ENCODE peak calls at places on chromosomes 13 and 19, in nine cellular contexts. V is stomach, Y is sigmoid colon, K is transverse colon, S is ovary, B is upper lobe of left lung, M is A549, G is H1, C is suprapubic skin. L is an unnamed sample.

GRCh38 chr13:25806304-25806974 is 245.4 kb downstream of the SHISA2 start:
- DNase-seq in V (no peak), Y (no peak), K (no peak), S (no peak), B (no peak), M (no peak), G (no peak), C (no peak), L (no peak)

GRCh38 chr19:41895745-41896580 is 13.0 kb downstream of the ARHGEF1 start:
- DNase-seq in V (no peak), Y (no peak), K (no peak), S (no peak), B (peak), M (peak), G (no peak), C (no peak), L (no peak)

GRCh38 chr19:6730153-6730804 is 7.1 kb downstream of the GPR108 start:
- DNase-seq in V (peak), Y (peak), K (peak), S (peak), B (peak), M (peak), G (peak), C (peak), L (peak)

GRCh38 chr19:17075860-17076538 is 422 bp downstream of the MYO9B start:
- DNase-seq in V (peak), Y (peak), K (peak), S (no peak), B (peak), M (no peak), G (peak), C (peak), L (no peak)

GRCh38 chr19:28905996-28906395 is 307.0 kb downstream of the UQCRFS1 start:
- DNase-seq in V (no peak), Y (no peak), K (no peak), S (no peak), B (no peak), M (no peak), G (no peak), C (no peak), L (no peak)

GRCh38 chr13:27295660-27296059 is 25.0 kb downstream of the RASL11A start:
- DNase-seq in V (no peak), Y (no peak), K (no peak), S (no peak), B (no peak), M (no peak), G (no peak), C (no peak), L (no peak)

GRCh38 chr13:109105899-109106298 is 476.5 kb downstream of the MYO16 start:
- DNase-seq in V (no peak), Y (no peak), K (no peak), S (no peak), B (no peak), M (no peak), G (no peak), C (no peak), L (no peak)

GRCh38 chr13:80342541-80343371 is 1.8 kb upstream of the SPRY2 start:
- DNase-seq in V (peak), Y (peak), K (peak), S (peak), B (peak), M (peak), G (peak), C (peak), L (peak)

GRCh38 chr13:105569816-105570215 is 965.6 kb downstream of the EFNB2 start:
- DNase-seq in V (no peak), Y (no peak), K (no peak), S (no peak), B (no peak), M (no peak), G (no peak), C (no peak), L (no peak)
- TF ChIP-seq EP300 in V (no peak), Y (no peak), K (no peak), S (no peak), B (no peak), M (no peak), G (no peak), C (no peak), L (no peak)

GRCh38 chr19:35628565-35629331 is at the start of gene RBM42:
- DNase-seq in V (peak), Y (peak), K (peak), S (peak), B (peak), M (peak), G (peak), C (peak), L (peak)
- TF ChIP-seq POLR2A in V (no peak), Y (peak), K (peak), S (peak), B (peak), M (peak), G (peak), C (peak), L (peak)

GRCh38 chr13:42275506-42275905 is 3.6 kb downstream of the AKAP11 start:
- DNase-seq in V (no peak), Y (no peak), K (no peak), S (no peak), B (no peak), M (no peak), G (no peak), C (no peak), L (no peak)
- TF ChIP-seq CTCF in V (no peak), Y (no peak), K (no peak), S (no peak), B (no peak), M (no peak), G (no peak), C (no peak), L (no peak)

GRCh38 chr19:47538812-47539211 is 23.9 kb upstream of the NAPA start:
- DNase-seq in V (no peak), Y (no peak), K (no peak), S (no peak), B (no peak), M (no peak), G (no peak), C (no peak), L (no peak)
- TF ChIP-seq EP300 in V (no peak), Y (no peak), K (no peak), S (no peak), B (no peak), M (no peak), G (no peak), C (no peak), L (no peak)

GRCh38 chr13:111121421-111121820 is 6.3 kb downstream of the ARHGEF7 start:
- DNase-seq in V (no peak), Y (no peak), K (no peak), S (no peak), B (peak), M (no peak), G (peak), C (no peak), L (no peak)

GRCh38 chr13:111120422-111120821 is 5.3 kb downstream of the ARHGEF7 start:
- DNase-seq in V (no peak), Y (no peak), K (no peak), S (no peak), B (no peak), M (no peak), G (no peak), C (no peak), L (no peak)

GRCh38 chr13:111120913-111121312 is 5.8 kb downstream of the ARHGEF7 start:
- DNase-seq in V (no peak), Y (no peak), K (no peak), S (no peak), B (peak), M (no peak), G (peak), C (no peak), L (no peak)

GRCh38 chr13:111118898-111119607 is 3.9 kb downstream of the ARHGEF7 start:
- DNase-seq in V (no peak), Y (no peak), K (no peak), S (no peak), B (no peak), M (no peak), G (no peak), C (no peak), L (no peak)

DNA sequence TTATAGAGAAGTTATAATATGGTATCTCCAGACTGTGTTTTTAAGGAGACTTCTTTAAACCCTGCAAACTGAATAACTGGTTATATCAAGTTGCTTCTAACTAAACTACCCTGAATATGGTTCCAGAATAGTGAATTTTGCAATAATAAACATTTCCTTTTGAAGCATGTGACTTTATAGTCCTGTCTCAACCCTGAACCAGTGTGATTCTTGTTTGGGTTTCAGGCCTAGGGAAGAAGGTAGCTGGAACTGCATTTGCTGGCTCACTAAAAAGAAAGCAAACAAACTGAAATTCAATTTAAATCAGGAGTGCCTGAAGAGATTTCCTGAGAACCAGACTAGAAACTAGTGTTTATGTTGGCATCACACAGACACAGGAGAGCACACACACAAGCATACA is 4.9 kb downstream of the ARHGEF7 start:
- DNase-seq in V (no peak), Y (no peak), K (no peak), S (no peak), B (no peak), M (no peak), G (no peak), C (no peak), L (no peak)
- TF ChIP-seq POLR2A in V (no peak), Y (no peak), K (no peak), S (no peak), B (no peak), M (no peak), G (no peak), C (no peak), L (no peak)

DNA sequence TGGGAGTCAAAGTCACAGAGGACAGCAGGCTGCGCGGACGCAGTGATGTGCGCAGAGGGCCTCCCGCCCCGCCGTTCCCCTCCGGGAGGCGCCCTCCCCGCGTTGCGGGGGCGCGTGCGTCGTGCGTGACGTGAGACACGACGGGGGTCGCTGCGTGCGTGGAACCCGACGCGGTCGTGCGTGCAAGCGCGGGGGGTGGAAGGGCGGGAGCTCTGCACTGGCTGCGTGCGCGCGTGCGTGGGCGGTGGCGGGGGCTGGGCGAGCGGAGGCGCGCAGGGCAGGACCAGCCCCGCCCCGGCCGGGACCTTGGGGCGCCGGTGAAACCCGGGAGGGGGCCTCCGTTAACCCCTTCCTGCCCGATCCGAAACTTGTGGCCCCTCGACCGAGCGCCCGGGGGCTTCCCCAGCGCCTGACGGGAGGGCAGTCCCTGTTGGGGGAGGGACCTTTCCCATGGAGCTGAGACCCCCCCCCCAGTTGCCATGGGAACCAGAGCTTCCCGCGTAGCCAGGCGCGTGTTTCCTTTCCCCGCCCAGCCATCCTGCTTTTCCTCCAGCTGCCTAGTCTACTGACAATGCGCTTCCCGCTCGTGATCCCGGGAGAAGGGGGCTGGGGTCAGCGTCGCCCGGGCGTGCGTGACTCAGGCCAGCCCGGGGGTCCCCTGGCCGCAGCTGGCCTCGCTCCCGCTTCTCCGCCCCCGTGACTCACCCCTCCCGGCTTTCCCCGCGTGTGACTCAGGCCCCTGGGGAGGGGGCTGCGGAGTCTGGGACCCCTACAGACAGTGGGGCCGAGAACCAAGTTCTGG is 7.3 kb upstream of the HOOK2 start:
- DNase-seq in V (peak), Y (peak), K (peak), S (peak), B (peak), M (peak), G (peak), C (peak), L (peak)
- TF ChIP-seq CTCF in V (no peak), Y (no peak), K (peak), S (peak), B (peak), M (no peak), G (no peak), C (no peak), L (peak)

GRCh38 chr13:103101500-103101899 is 35.3 kb upstream of the SLC10A2 start:
- DNase-seq in V (no peak), Y (no peak), K (no peak), S (no peak), B (no peak), M (no peak), G (no peak), C (no peak), L (no peak)

GRCh38 chr13:103102482-103102881 is 36.3 kb upstream of the SLC10A2 start:
- DNase-seq in V (no peak), Y (no peak), K (no peak), S (no peak), B (no peak), M (no peak), G (no peak), C (no peak), L (no peak)

GRCh38 chr13:103099894-103100293 is 33.7 kb upstream of the SLC10A2 start:
- DNase-seq in V (no peak), Y (no peak), K (no peak), S (no peak), B (no peak), M (no peak), G (no peak), C (no peak), L (no peak)

GRCh38 chr13:103101902-103102301 is 35.7 kb upstream of the SLC10A2 start:
- DNase-seq in V (no peak), Y (no peak), K (no peak), S (no peak), B (no peak), M (no peak), G (no peak), C (no peak), L (no peak)

DNA sequence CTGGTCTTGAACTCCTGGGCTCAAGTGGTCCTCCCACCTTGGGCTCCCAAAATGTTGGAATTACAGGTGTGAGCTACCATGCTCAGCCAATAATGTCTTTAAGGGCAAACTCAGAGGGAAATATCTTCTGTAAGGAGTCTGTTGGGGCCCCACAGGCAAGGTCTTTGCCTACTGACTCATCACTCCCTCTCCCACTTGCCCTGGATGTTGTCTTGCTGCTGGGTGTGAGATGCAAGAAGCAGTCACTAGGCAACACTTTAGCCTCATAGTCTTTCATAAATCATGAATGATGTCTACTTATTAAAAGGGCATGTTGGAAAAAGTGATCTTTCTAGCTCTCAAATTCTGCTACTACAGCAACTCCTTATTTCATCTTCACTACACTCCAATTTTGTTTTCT is 34.6 kb upstream of the SLC10A2 start:
- DNase-seq in V (no peak), Y (no peak), K (no peak), S (no peak), B (no peak), M (no peak), G (no peak), C (no peak), L (no peak)
- TF ChIP-seq EP300 in V (no peak), Y (no peak), K (no peak), S (no peak), B (no peak), M (no peak), G (no peak), C (no peak), L (no peak)

GRCh38 chr19:15635016-15635805 is 5.5 kb upstream of the CYP4F3 start:
- DNase-seq in V (no peak), Y (no peak), K (no peak), S (no peak), B (no peak), M (no peak), G (no peak), C (no peak), L (no peak)
- TF ChIP-seq POLR2A in V (no peak), Y (no peak), K (no peak), S (no peak), B (no peak), M (no peak), G (no peak), C (no peak), L (no peak)

GRCh38 chr13:48826039-48826438 is 149.7 kb upstream of the FNDC3A start:
- DNase-seq in V (no peak), Y (no peak), K (no peak), S (no peak), B (no peak), M (no peak), G (no peak), C (no peak), L (no peak)
- TF ChIP-seq CTCF in V (no peak), Y (no peak), K (no peak), S (no peak), B (no peak), M (no peak), G (peak), C (no peak), L (no peak)

L was measured in tibial nerve.